ENCODE peak calls at places on chromosome 18, in six cellular contexts. A is stimulated activated CD8-positive, alpha-beta memory T cell treated with anti-CD3 and anti-CD28 coated beads, Interleukin-15, amount 100 ng/mL, for 24 hours; K is retinal pigment epithelial cell; V is Karpas-422; Z is left ventricle myocardium inferior; R is NCI-H1048. L is an unnamed sample.

GRCh38 chr18:58983260-58983659 is 118.6 kb downstream of the ZNF532 start:
- DNase-seq in A (no peak), K (no peak), V (no peak), Z (no peak), R (no peak), L (no peak)

GRCh38 chr18:32695534-32695933 is 77.3 kb downstream of the KLHL14 start:
- DNase-seq in A (no peak), K (no peak), V (no peak), Z (no peak), R (no peak), L (no peak)

GRCh38 chr18:78739115-78739514 is 240.5 kb upstream of the SALL3 start:
- DNase-seq in A (no peak), K (no peak), V (no peak), Z (no peak), R (no peak), L (no peak)

GRCh38 chr18:26821181-26821580 is 44.3 kb downstream of the AQP4 start:
- DNase-seq in A (no peak), K (peak; percentile 38), V (no peak), Z (no peak), R (no peak), L (no peak)

GRCh38 chr18:54616220-54616848 is 25.3 kb downstream of the DYNAP start:
- DNase-seq in A (no peak), K (no peak), V (no peak), Z (no peak), R (no peak), L (no peak)

GRCh38 chr18:63409301-63409700 is 13.0 kb downstream of the VPS4B start:
- DNase-seq in A (no peak), K (no peak), V (no peak), Z (no peak), R (no peak), L (no peak)

GRCh38 chr18:62071071-62071470 is 115.8 kb downstream of the PIGN start:
- DNase-seq in A (no peak), K (no peak), V (no peak), Z (no peak), R (no peak), L (no peak)

GRCh38 chr18:74623047-74623816 is 25.6 kb downstream of the ZNF407 start:
- DNase-seq in A (no peak), K (no peak), V (peak; percentile 59), Z (no peak), R (no peak), L (no peak)

GRCh38 chr18:76823574-76823973 is 1.2 kb downstream of the ZNF236 start:
- DNase-seq in A (no peak), K (no peak), V (peak; percentile 67), Z (peak; percentile 37), R (no peak), L (no peak)

GRCh38 chr18:9918016-9918680 is 4.3 kb downstream of the VAPA start:
- DNase-seq in A (no peak), K (peak; percentile 60), V (no peak), Z (no peak), R (no peak), L (no peak)

GRCh38 chr18:27656167-27656778 is 471.2 kb upstream of the CHST9 start:
- DNase-seq in A (no peak), K (no peak), V (no peak), Z (no peak), R (no peak), L (no peak)

GRCh38 chr18:57803119-57803969 is at the start of gene ATP8B1:
- DNase-seq in A (no peak), K (no peak), V (no peak), Z (peak; percentile 82), R (peak; percentile 79), L (peak; percentile 93)

GRCh38 chr18:12253517-12254136 is 534 bp upstream of the CIDEA start:
- DNase-seq in A (no peak), K (no peak), V (no peak), Z (peak; percentile 49), R (no peak), L (no peak)

GRCh38 chr18:23845988-23846630 is 156.9 kb downstream of the LAMA3 start:
- DNase-seq in A (no peak), K (no peak), V (no peak), Z (no peak), R (no peak), L (no peak)

GRCh38 chr18:49590608-49591007 is 28.8 kb downstream of the LIPG start:
- DNase-seq in A (no peak), K (no peak), V (peak; percentile 40), Z (no peak), R (no peak), L (no peak)

GRCh38 chr18:48814490-48815181 is 136.1 kb downstream of the SMAD7 start:
- DNase-seq in A (no peak), K (no peak), V (no peak), Z (no peak), R (no peak), L (no peak)

GRCh38 chr18:35460719-35461118 is 37.0 kb downstream of the INO80C start:
- DNase-seq in A (no peak), K (no peak), V (no peak), Z (no peak), R (no peak), L (no peak)

L was measured in mucosa of gallbladder.